ENCODE peak calls at places on chromosomes 4 and X, in four cellular contexts. Z is K562, V is HepG2, O is GM12878. M is an unnamed sample.

GRCh38 chr4:18422685-18423084 is 401.1 kb upstream of the LCORL start:
- DNase-seq in Z (no peak), V (no peak), O (no peak), M (no peak)

GRCh38 chrX:150594584-150594983 is 26.2 kb downstream of the MTM1 start:
- DNase-seq in Z (no peak), V (no peak), O (no peak), M (no peak)

GRCh38 chr4:169345207-169345788 is 74.5 kb upstream of the SH3RF1 start:
- DNase-seq in Z (no peak), V (no peak), O (no peak), M (no peak)

GRCh38 chr4:56870927-56871326 is 36.8 kb upstream of the REST start:
- DNase-seq in Z (no peak), V (no peak), O (no peak), M (no peak)

GRCh38 chr4:112515278-112516075 is 503 bp downstream of the NEUROG2 start:
- DNase-seq in Z (peak; percentile 25), V (no peak), O (no peak), M (no peak)

GRCh38 chr4:127045872-127046271 is 586.9 kb upstream of the INTU start:
- DNase-seq in Z (no peak), V (no peak), O (no peak), M (no peak)

GRCh38 chr4:5940470-5941203 is 47.8 kb upstream of the CRMP1 start:
- DNase-seq in Z (peak; percentile 56), V (peak; percentile 24), O (no peak), M (no peak)

GRCh38 chr4:123986268-123986798 is 589.7 kb downstream of the SPRY1 start:
- DNase-seq in Z (no peak), V (no peak), O (no peak), M (no peak)

GRCh38 chr4:47913858-47914218 is 545 bp downstream of the NFXL1 start:
- DNase-seq in Z (peak; percentile 54), V (peak; percentile 13), O (no peak), M (peak; percentile 7)

DNA sequence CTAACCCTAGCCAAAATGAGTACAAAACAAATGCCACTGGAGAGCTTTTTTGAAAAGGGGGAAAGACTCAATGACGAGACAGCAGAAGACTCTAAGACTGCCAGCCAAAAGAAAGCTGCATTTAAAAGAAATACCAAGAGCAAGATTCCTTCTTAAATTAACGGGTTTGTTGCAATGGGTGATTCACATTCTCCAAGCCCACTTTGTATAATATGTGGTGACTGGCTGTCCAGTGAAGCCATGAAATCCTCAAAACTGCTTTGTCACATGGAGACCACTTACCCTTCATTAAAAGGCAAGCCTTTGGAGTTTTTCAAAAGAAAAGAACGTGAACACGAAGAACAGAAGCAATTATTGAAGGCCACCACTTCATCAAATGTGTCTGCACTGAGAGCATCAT is 68.2 kb downstream of the MRPL1 start:
- DNase-seq in Z (no peak), V (no peak), O (no peak), M (no peak)
- TF ChIP-seq HDAC2 in Z (no peak), V (no peak), O (no peak), M (no peak)

GRCh38 chrX:72272868-72273267 is 4.2 kb downstream of the RPS4X start:
- DNase-seq in Z (no peak), V (no peak), O (no peak), M (peak; percentile 32)
- H3K4me2 ChIP-seq in Z (no peak overlapping the region), V (no peak overlapping the region), O (peak overlapping the region; percentile 68), M (peak overlapping the region; percentile 100)

GRCh38 chrX:34658316-34658715 is 1.2 kb upstream of the TMEM47 start:
- DNase-seq in Z (no peak), V (no peak), O (no peak), M (no peak)
- TF ChIP-seq MYC in Z (no peak), V (no peak), O (no peak), M (no peak)

DNA sequence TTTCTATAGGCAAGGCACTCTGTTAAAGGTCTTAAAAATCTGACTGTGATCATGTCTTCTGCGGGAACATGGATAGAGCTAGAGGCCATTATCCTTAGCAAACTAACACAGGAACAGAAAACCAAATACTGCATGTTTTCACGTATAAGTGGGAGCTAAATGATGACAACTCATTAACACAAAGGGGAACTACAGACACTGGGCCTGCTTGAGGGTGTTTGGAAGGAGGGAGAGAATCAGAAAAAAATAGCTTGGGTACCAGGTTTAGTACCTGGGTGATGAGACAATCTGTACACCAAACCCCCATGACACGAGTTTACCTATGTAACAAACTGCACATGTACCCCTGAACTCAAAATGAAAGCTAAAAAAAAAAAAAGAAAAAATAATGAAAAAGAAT is 12.1 kb downstream of the SLC7A11 start:
- DNase-seq in Z (no peak), V (no peak), O (no peak), M (no peak)
- TF ChIP-seq HDAC2 in Z (no peak), V (no peak), O (no peak), M (no peak)

GRCh38 chr4:156578713-156579112 is 392.9 kb downstream of the PDGFC start:
- DNase-seq in Z (no peak), V (no peak), O (no peak), M (no peak)

GRCh38 chr4:156581282-156581681 is 390.3 kb downstream of the PDGFC start:
- DNase-seq in Z (no peak), V (no peak), O (no peak), M (no peak)

GRCh38 chr4:156583265-156583664 is 388.3 kb downstream of the PDGFC start:
- DNase-seq in Z (no peak), V (no peak), O (no peak), M (no peak)

GRCh38 chr4:156581693-156582092 is 389.9 kb downstream of the PDGFC start:
- DNase-seq in Z (no peak), V (no peak), O (no peak), M (no peak)

DNA sequence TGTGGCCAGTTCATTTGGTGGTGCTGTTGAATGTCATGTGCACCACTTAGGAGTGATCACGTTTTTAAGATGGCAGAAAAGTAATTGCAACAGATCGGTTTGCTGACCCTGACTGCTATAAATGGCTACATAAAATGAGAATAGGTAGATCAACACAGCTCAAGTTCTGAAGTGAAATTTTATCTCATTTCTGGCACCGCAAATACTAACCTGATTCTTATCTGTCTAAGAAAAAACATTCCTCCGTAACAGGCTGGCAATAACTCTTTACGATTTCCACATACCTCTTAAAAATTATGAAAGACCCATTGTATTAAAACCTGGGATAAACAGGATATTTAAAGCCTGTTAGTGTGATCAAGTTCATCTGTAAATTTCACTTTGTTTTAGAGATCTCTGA is 387.5 kb downstream of the PDGFC start:
- DNase-seq in Z (no peak), V (no peak), O (no peak), M (no peak)
- H3K4me2 ChIP-seq in Z (no peak overlapping the region), V (no peak overlapping the region), O (no peak overlapping the region), M (no peak overlapping the region)

GRCh38 chr4:37976991-37977470 is 16.8 kb downstream of the PTTG2 start:
- DNase-seq in Z (peak; percentile 80), V (peak; percentile 65), O (no peak), M (peak; percentile 40)
- TF ChIP-seq MYC in Z (no peak), V (no peak), O (no peak), M (no peak)